ENCODE peak calls at places on chromosomes 6 and 20, in seven cellular contexts. One of them, this sample, is unnamed. For H3K4me1, the result is how much of the 10 kb centered on the place peaks cover.

GRCh38 chr6:100704941-100705340 is 176.2 kb downstream of the ASCC3 start:
- DNase-seq in heart right ventricle: no peak
- DNase-seq in mammary epithelial cell: no peak
- DNase-seq in PC-9: no peak
- DNase-seq in ovary: no peak
- DNase-seq in cardiac muscle cell: no peak
- DNase-seq in PC-3: no peak
- DNase-seq in this sample: no peak

GRCh38 chr20:48667889-48668413 is 159.8 kb downstream of the PREX1 start:
- DNase-seq in PC-3: no peak
- DNase-seq in mammary epithelial cell: no peak
- DNase-seq in cardiac muscle cell: no peak
- DNase-seq in ovary: peak
- DNase-seq in PC-9: no peak
- DNase-seq in heart right ventricle: no peak
- DNase-seq in this sample: no peak

GRCh38 chr6:231779-232178 is 60.5 kb upstream of the DUSP22 start:
- DNase-seq in heart right ventricle: no peak
- DNase-seq in mammary epithelial cell: no peak
- DNase-seq in ovary: no peak
- DNase-seq in PC-3: no peak
- DNase-seq in cardiac muscle cell: no peak
- DNase-seq in PC-9: no peak
- DNase-seq in this sample: no peak

GRCh38 chr6:47413752-47414516 is 63.7 kb upstream of the CD2AP start:
- DNase-seq in PC-9: peak
- DNase-seq in ovary: no peak
- DNase-seq in mammary epithelial cell: peak
- DNase-seq in heart right ventricle: no peak
- DNase-seq in cardiac muscle cell: peak
- DNase-seq in PC-3: peak
- DNase-seq in this sample: peak

GRCh38 chr20:58550661-58551060 is 35.5 kb upstream of the APCDD1L start:
- DNase-seq in cardiac muscle cell: no peak
- DNase-seq in PC-3: no peak
- DNase-seq in mammary epithelial cell: no peak
- DNase-seq in heart right ventricle: no peak
- DNase-seq in ovary: no peak
- DNase-seq in PC-9: peak
- DNase-seq in this sample: peak

GRCh38 chr6:85044336-85044735 is 279.9 kb upstream of the TBX18 start:
- DNase-seq in PC-9: no peak
- DNase-seq in mammary epithelial cell: no peak
- DNase-seq in cardiac muscle cell: no peak
- DNase-seq in PC-3: no peak
- DNase-seq in ovary: no peak
- DNase-seq in heart right ventricle: no peak
- DNase-seq in this sample: no peak

GRCh38 chr6:17098007-17098406 is 3.8 kb upstream of the STMND1 start:
- DNase-seq in PC-9: no peak
- DNase-seq in heart right ventricle: no peak
- DNase-seq in cardiac muscle cell: no peak
- DNase-seq in PC-3: no peak
- DNase-seq in mammary epithelial cell: no peak
- DNase-seq in ovary: no peak
- DNase-seq in this sample: no peak

GRCh38 chr20:34709836-34710567 is 5.9 kb downstream of the TP53INP2 start:
- DNase-seq in heart right ventricle: peak
- DNase-seq in PC-9: no peak
- DNase-seq in PC-3: peak
- DNase-seq in cardiac muscle cell: peak
- DNase-seq in mammary epithelial cell: no peak
- DNase-seq in ovary: peak
- DNase-seq in this sample: peak

GRCh38 chr6:141398954-141399353 is 733.8 kb upstream of the GJE1 start:
- DNase-seq in heart right ventricle: no peak
- DNase-seq in PC-9: no peak
- DNase-seq in cardiac muscle cell: no peak
- DNase-seq in mammary epithelial cell: no peak
- DNase-seq in ovary: no peak
- DNase-seq in PC-3: no peak
- DNase-seq in this sample: no peak

GRCh38 chr6:136037885-136038460 is 186.5 kb downstream of the PDE7B start:
- DNase-seq in PC-9: no peak
- DNase-seq in PC-3: no peak
- DNase-seq in mammary epithelial cell: no peak
- DNase-seq in ovary: peak
- DNase-seq in heart right ventricle: peak
- DNase-seq in cardiac muscle cell: peak
- DNase-seq in this sample: no peak

GRCh38 chr20:59317332-59317731 is 16.9 kb downstream of the EDN3 start:
- DNase-seq in cardiac muscle cell: no peak
- DNase-seq in PC-3: no peak
- DNase-seq in ovary: no peak
- DNase-seq in mammary epithelial cell: no peak
- DNase-seq in heart right ventricle: no peak
- DNase-seq in PC-9: no peak
- DNase-seq in this sample: no peak

GRCh38 chr6:168160506-168161370 is 81.7 kb upstream of the FRMD1 start:
- DNase-seq in PC-3: no peak
- DNase-seq in heart right ventricle: no peak
- DNase-seq in mammary epithelial cell: no peak
- DNase-seq in cardiac muscle cell: no peak
- DNase-seq in ovary: no peak
- DNase-seq in PC-9: no peak
- DNase-seq in this sample: peak
- H3K4me1 ChIP-seq in PC-3: under half
- H3K4me1 ChIP-seq in heart right ventricle: under half
- H3K4me1 ChIP-seq in mammary epithelial cell: under half
- H3K4me1 ChIP-seq in cardiac muscle cell: under half
- H3K4me1 ChIP-seq in ovary: under half
- H3K4me1 ChIP-seq in PC-9: under half
- H3K4me1 ChIP-seq in this sample: under half

GRCh38 chr6:150928882-150929281 is 63.4 kb downstream of the MTHFD1L start:
- DNase-seq in PC-9: no peak
- DNase-seq in cardiac muscle cell: peak
- DNase-seq in heart right ventricle: no peak
- DNase-seq in PC-3: no peak
- DNase-seq in mammary epithelial cell: no peak
- DNase-seq in ovary: no peak
- DNase-seq in this sample: no peak
- H3K27ac ChIP-seq in PC-9: no peak
- H3K27ac ChIP-seq in cardiac muscle cell: peak
- H3K27ac ChIP-seq in heart right ventricle: no peak
- H3K27ac ChIP-seq in PC-3: no peak
- H3K27ac ChIP-seq in mammary epithelial cell: no peak
- H3K27ac ChIP-seq in ovary: no peak
- H3K27ac ChIP-seq in this sample: no peak

GRCh38 chr6:170578909-170579308 is 5.5 kb downstream of the PDCD2 start:
- DNase-seq in PC-3: no peak
- DNase-seq in mammary epithelial cell: no peak
- DNase-seq in heart right ventricle: no peak
- DNase-seq in cardiac muscle cell: no peak
- DNase-seq in PC-9: no peak
- DNase-seq in ovary: no peak
- DNase-seq in this sample: no peak
- H3K4me3 ChIP-seq in PC-3: no peak
- H3K4me3 ChIP-seq in mammary epithelial cell: no peak
- H3K4me3 ChIP-seq in heart right ventricle: no peak
- H3K4me3 ChIP-seq in cardiac muscle cell: no peak
- H3K4me3 ChIP-seq in PC-9: no peak
- H3K4me3 ChIP-seq in ovary: no peak
- H3K4me3 ChIP-seq in this sample: no peak

GRCh38 chr6:72784071-72784470 is 162.2 kb downstream of the KCNQ5 start:
- DNase-seq in PC-9: no peak
- DNase-seq in mammary epithelial cell: peak
- DNase-seq in cardiac muscle cell: no peak
- DNase-seq in ovary: no peak
- DNase-seq in heart right ventricle: no peak
- DNase-seq in PC-3: no peak
- DNase-seq in this sample: no peak

GRCh38 chr6:72784581-72784980 is 162.7 kb downstream of the KCNQ5 start:
- DNase-seq in PC-9: no peak
- DNase-seq in PC-3: peak
- DNase-seq in heart right ventricle: no peak
- DNase-seq in cardiac muscle cell: no peak
- DNase-seq in mammary epithelial cell: peak
- DNase-seq in ovary: no peak
- DNase-seq in this sample: peak

GRCh38 chr6:72788188-72788587 is 166.3 kb downstream of the KCNQ5 start:
- DNase-seq in cardiac muscle cell: no peak
- DNase-seq in PC-9: peak
- DNase-seq in mammary epithelial cell: peak
- DNase-seq in ovary: no peak
- DNase-seq in heart right ventricle: no peak
- DNase-seq in PC-3: peak
- DNase-seq in this sample: no peak

GRCh38 chr6:72787521-72788031 is 165.7 kb downstream of the KCNQ5 start:
- DNase-seq in cardiac muscle cell: peak
- DNase-seq in ovary: no peak
- DNase-seq in heart right ventricle: no peak
- DNase-seq in mammary epithelial cell: peak
- DNase-seq in PC-9: peak
- DNase-seq in PC-3: peak
- DNase-seq in this sample: peak

GRCh38 chr6:72789145-72789544 is 167.3 kb downstream of the KCNQ5 start:
- DNase-seq in PC-9: no peak
- DNase-seq in PC-3: no peak
- DNase-seq in heart right ventricle: no peak
- DNase-seq in ovary: no peak
- DNase-seq in cardiac muscle cell: no peak
- DNase-seq in mammary epithelial cell: no peak
- DNase-seq in this sample: no peak
- H3K4me1 ChIP-seq in PC-9: under half
- H3K4me1 ChIP-seq in PC-3: under half
- H3K4me1 ChIP-seq in heart right ventricle: under half
- H3K4me1 ChIP-seq in ovary: under half
- H3K4me1 ChIP-seq in cardiac muscle cell: half or more
- H3K4me1 ChIP-seq in mammary epithelial cell: under half
- H3K4me1 ChIP-seq in this sample: under half

DNA sequence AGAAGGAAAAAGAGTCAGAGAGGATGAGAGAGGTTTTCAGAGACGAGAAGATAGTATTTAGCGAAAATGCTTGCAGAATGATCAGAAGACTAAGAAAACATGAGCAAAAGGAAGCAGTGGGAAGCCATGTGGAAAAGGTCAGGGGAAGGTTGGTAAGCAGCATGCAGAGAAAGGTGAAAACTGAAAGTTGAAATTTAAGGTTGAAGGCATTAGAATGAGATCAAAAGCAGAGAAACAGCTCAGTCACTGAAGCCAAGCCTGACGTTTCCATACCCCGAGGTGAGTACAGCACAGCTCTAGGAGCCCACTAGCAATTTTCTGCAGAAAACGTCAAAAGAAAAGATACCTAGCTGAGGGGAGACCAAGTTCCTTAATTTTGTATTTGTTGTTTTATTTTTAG is 19.1 kb upstream of the TFB1M start:
- DNase-seq in heart right ventricle: no peak
- DNase-seq in PC-9: no peak
- DNase-seq in PC-3: no peak
- DNase-seq in ovary: no peak
- DNase-seq in cardiac muscle cell: no peak
- DNase-seq in mammary epithelial cell: no peak
- DNase-seq in this sample: no peak
- H3K27ac ChIP-seq in heart right ventricle: no peak
- H3K27ac ChIP-seq in PC-9: no peak
- H3K27ac ChIP-seq in PC-3: no peak
- H3K27ac ChIP-seq in ovary: no peak
- H3K27ac ChIP-seq in cardiac muscle cell: no peak
- H3K27ac ChIP-seq in mammary epithelial cell: no peak
- H3K27ac ChIP-seq in this sample: no peak

GRCh38 chr20:57258055-57258454 is 8.4 kb downstream of the BMP7 start:
- DNase-seq in PC-9: no peak
- DNase-seq in heart right ventricle: no peak
- DNase-seq in ovary: no peak
- DNase-seq in cardiac muscle cell: no peak
- DNase-seq in PC-3: no peak
- DNase-seq in mammary epithelial cell: no peak
- DNase-seq in this sample: no peak

GRCh38 chr20:57260959-57261357 is 5.5 kb downstream of the BMP7 start:
- DNase-seq in heart right ventricle: no peak
- DNase-seq in ovary: no peak
- DNase-seq in cardiac muscle cell: peak
- DNase-seq in PC-3: no peak
- DNase-seq in mammary epithelial cell: no peak
- DNase-seq in PC-9: no peak
- DNase-seq in this sample: no peak

GRCh38 chr20:57261488-57262243 is 4.8 kb downstream of the BMP7 start:
- DNase-seq in PC-3: no peak
- DNase-seq in mammary epithelial cell: no peak
- DNase-seq in cardiac muscle cell: peak
- DNase-seq in heart right ventricle: peak
- DNase-seq in ovary: no peak
- DNase-seq in PC-9: no peak
- DNase-seq in this sample: no peak

GRCh38 chr20:57260065-57260958 is 6.1 kb downstream of the BMP7 start:
- DNase-seq in PC-9: no peak
- DNase-seq in cardiac muscle cell: no peak
- DNase-seq in ovary: no peak
- DNase-seq in PC-3: no peak
- DNase-seq in mammary epithelial cell: no peak
- DNase-seq in heart right ventricle: no peak
- DNase-seq in this sample: no peak

DNA sequence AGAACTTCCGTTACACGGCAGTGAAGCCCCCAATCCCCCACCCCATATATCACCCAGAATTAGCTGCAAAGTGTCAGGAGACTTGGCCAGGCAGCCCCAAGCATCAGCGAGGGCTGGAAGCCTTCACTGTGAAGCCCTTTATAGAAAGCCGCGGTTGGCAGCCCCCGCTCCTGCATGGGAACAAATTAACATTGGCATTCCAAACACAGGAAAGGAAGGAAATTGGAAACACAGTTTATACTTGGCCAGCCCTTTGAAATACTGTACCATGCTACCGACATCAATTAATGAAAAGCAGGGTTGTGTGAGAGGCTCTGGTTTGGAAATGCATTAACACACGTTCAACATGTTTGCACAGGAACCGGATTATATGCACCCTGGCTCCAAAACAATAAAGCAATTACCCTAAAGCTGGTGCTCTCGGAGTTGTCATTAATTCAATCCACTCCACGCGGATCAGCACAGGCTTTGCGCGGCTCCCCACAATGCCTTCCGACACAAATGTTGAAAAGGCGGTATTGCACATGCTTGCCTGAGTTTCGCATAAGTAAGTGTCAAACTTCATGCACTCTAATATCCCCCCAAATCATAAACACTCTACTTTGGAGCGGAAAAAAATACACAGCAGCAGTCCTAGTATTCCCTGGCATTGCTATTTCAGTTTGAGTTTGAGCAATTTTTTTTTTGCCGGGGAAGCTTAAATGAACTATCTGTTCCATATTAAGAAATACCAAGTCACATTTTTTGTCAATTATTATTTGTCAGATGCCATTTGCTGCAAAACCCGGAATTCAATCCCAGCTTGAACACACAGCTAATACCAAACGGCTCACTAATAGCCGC is 7.0 kb downstream of the BMP7 start:
- DNase-seq in PC-9: no peak
- DNase-seq in ovary: no peak
- DNase-seq in PC-3: no peak
- DNase-seq in mammary epithelial cell: no peak
- DNase-seq in heart right ventricle: no peak
- DNase-seq in cardiac muscle cell: no peak
- DNase-seq in this sample: no peak
- H3K4me3 ChIP-seq in PC-9: no peak
- H3K4me3 ChIP-seq in ovary: no peak
- H3K4me3 ChIP-seq in PC-3: no peak
- H3K4me3 ChIP-seq in mammary epithelial cell: no peak
- H3K4me3 ChIP-seq in heart right ventricle: no peak
- H3K4me3 ChIP-seq in cardiac muscle cell: no peak
- H3K4me3 ChIP-seq in this sample: no peak

GRCh38 chr20:63685269-63686026 is 11.0 kb upstream of the TNFRSF6B start:
- DNase-seq in mammary epithelial cell: no peak
- DNase-seq in ovary: peak
- DNase-seq in cardiac muscle cell: no peak
- DNase-seq in heart right ventricle: no peak
- DNase-seq in PC-9: no peak
- DNase-seq in PC-3: no peak
- DNase-seq in this sample: no peak
- H3K4me1 ChIP-seq in mammary epithelial cell: under half
- H3K4me1 ChIP-seq in ovary: under half
- H3K4me1 ChIP-seq in cardiac muscle cell: under half
- H3K4me1 ChIP-seq in heart right ventricle: half or more
- H3K4me1 ChIP-seq in PC-9: half or more
- H3K4me1 ChIP-seq in PC-3: under half
- H3K4me1 ChIP-seq in this sample: under half